ENCODE peak calls at places on chromosomes 5 and 9, in nine cellular contexts. N is caudate nucleus, C is NCI-H2081 treated with DMSO at 0.1 percent for 48 hours, U is H4, R is ACHN, L is A172, Z is H9, Y is cardiac fibroblast, J is EL. V is an unnamed sample.

GRCh38 chr9:79023134-79023577 is 548.6 kb upstream of the TLE4 start:
- DNase-seq in Z (no peak), L (peak; percentile 99), J (peak; percentile 96), R (peak; percentile 78), Y (peak; percentile 66), C (no peak), U (peak; percentile 65), N (no peak), V (peak; percentile 85)

GRCh38 chr9:76729116-76729515 is 35.1 kb upstream of the PCA3 start:
- DNase-seq in R (no peak), C (no peak), Y (no peak), J (no peak), N (no peak), U (no peak), Z (no peak), L (no peak), V (no peak)

GRCh38 chr5:53923969-53924876 is 363.8 kb downstream of the NDUFS4 start:
- DNase-seq in R (no peak), Y (peak; percentile 40), U (no peak), L (no peak), C (no peak), N (no peak), Z (no peak), J (peak; percentile 25), V (no peak)

GRCh38 chr5:93924628-93925027 is 183.2 kb upstream of the POU5F2 start:
- DNase-seq in Y (peak; percentile 11), C (no peak), J (peak; percentile 18), U (no peak), Z (no peak), R (no peak), L (no peak), N (no peak), V (no peak)

GRCh38 chr5:73135429-73136276 is 15.3 kb downstream of the TMEM171 start:
- DNase-seq in N (no peak), U (peak; percentile 51), Z (peak; percentile 53), C (no peak), R (peak; percentile 80), Y (peak; percentile 32), J (peak; percentile 69), L (peak; percentile 71), V (peak; percentile 54)

GRCh38 chr9:116592926-116593325 is 94.2 kb upstream of the TRIM32 start:
- DNase-seq in Y (no peak), C (no peak), N (no peak), L (no peak), J (no peak), Z (no peak), R (no peak), U (no peak), V (no peak)

GRCh38 chr5:5492087-5492933 is 69.8 kb downstream of the ICE1 start:
- DNase-seq in R (peak; percentile 55), Z (peak; percentile 50), C (peak; percentile 80), N (no peak), U (peak; percentile 67), L (peak; percentile 44), J (peak; percentile 61), Y (peak; percentile 70), V (peak; percentile 9)

GRCh38 chr9:113600871-113601545 is 137.5 kb downstream of the RGS3 start:
- DNase-seq in C (no peak), U (no peak), N (no peak), Y (no peak), R (no peak), L (no peak), J (no peak), Z (no peak), V (no peak)

GRCh38 chr9:96523429-96523828 is 73.5 kb downstream of the HABP4 start:
- DNase-seq in N (no peak), L (no peak), Z (no peak), J (no peak), U (no peak), C (no peak), R (no peak), Y (peak; percentile 82), V (no peak)

GRCh38 chr5:79069488-79070001 is at the start of the genes BHMT2 and DMGDH:
- DNase-seq in J (peak; percentile 73), Z (peak; percentile 37), N (no peak), Y (peak; percentile 41), U (no peak), R (no peak), L (no peak), C (no peak), V (no peak)

GRCh38 chr5:476102-476813 is 33.3 kb downstream of the EXOC3 start:
- DNase-seq in Z (no peak), Y (no peak), R (no peak), J (no peak), C (no peak), N (no peak), U (no peak), L (no peak), V (no peak)

GRCh38 chr9:76459691-76460635 is 981 bp downstream of the GCNT1 start:
- DNase-seq in Z (peak; percentile 54), J (peak; percentile 73), C (no peak), L (peak; percentile 47), U (no peak), R (peak; percentile 65), Y (peak; percentile 57), N (peak; percentile 7), V (no peak)

GRCh38 chr9:76403352-76403751 is 9.1 kb upstream of the RFK start:
- DNase-seq in C (peak; percentile 16), R (peak; percentile 86), N (no peak), Y (peak; percentile 91), Z (no peak), J (peak; percentile 86), U (peak; percentile 91), L (peak; percentile 80), V (no peak)

GRCh38 chr5:58042933-58043606 is 416.8 kb downstream of the PLK2 start:
- DNase-seq in C (no peak), R (no peak), U (peak; percentile 0), J (no peak), Z (no peak), Y (peak; percentile 7), N (no peak), L (no peak), V (no peak)

GRCh38 chr5:180647941-180648500 is 1.4 kb downstream of the FLT4 start:
- DNase-seq in R (no peak), Z (peak; percentile 25), N (no peak), L (no peak), U (no peak), C (no peak), Y (no peak), J (no peak), V (no peak)

GRCh38 chr9:113955076-113955752 is 79.1 kb downstream of the ZNF618 start:
- DNase-seq in N (no peak), Z (no peak), R (peak; percentile 33), J (peak; percentile 61), L (peak; percentile 20), C (no peak), U (peak; percentile 46), Y (peak; percentile 82), V (peak; percentile 52)

GRCh38 chr9:135343733-135344522 is 135.7 kb upstream of the PPP1R26 start:
- DNase-seq in R (peak; percentile 25), U (no peak), Y (peak; percentile 40), Z (peak; percentile 89), J (peak; percentile 10), L (peak; percentile 31), N (peak; percentile 33), C (no peak), V (no peak)

GRCh38 chr9:117400131-117400530 is 14.7 kb downstream of the ASTN2 start:
- DNase-seq in U (no peak), J (no peak), Z (no peak), N (no peak), C (peak; percentile 38), Y (no peak), L (no peak), R (no peak), V (no peak)

GRCh38 chr5:54874337-54875021 is 110.9 kb downstream of the ESM1 start:
- DNase-seq in R (no peak), N (no peak), Y (peak; percentile 67), J (no peak), C (no peak), Z (no peak), L (no peak), U (peak; percentile 39), V (no peak)

GRCh38 chr5:83474170-83474796 is 2.7 kb downstream of the VCAN start:
- DNase-seq in R (peak; percentile 94), Y (peak; percentile 97), N (peak; percentile 55), Z (peak; percentile 97), L (peak; percentile 83), J (peak; percentile 81), U (peak; percentile 88), C (no peak), V (peak; percentile 81)